ENCODE peak calls at places on chromosomes 11 and 22, in four cellular contexts. E is HepG2, J is GM12878, V is H1. X is an unnamed sample.

GRCh38 chr11:8756201-8756600 is 73.6 kb downstream of the RPL27A start:
- DNase-seq in E (no peak), J (no peak), V (no peak), X (no peak)

GRCh38 chr11:117621226-117621625 is 175.8 kb downstream of the DSCAML1 start:
- DNase-seq in E (no peak), J (no peak), V (no peak), X (no peak)

GRCh38 chr11:4065601-4066377 is 28.8 kb upstream of the RRM1 start:
- DNase-seq in E (no peak), J (no peak), V (no peak), X (peak)

GRCh38 chr11:6635082-6635932 is 16.1 kb upstream of the TPP1 start:
- DNase-seq in E (peak), J (no peak), V (no peak), X (no peak)

GRCh38 chr11:44687310-44687842 is 39.4 kb upstream of the TSPAN18 start:
- DNase-seq in E (no peak), J (no peak), V (no peak), X (no peak)

GRCh38 chr22:35476341-35476740 is 64.3 kb upstream of the RASD2 start:
- DNase-seq in E (no peak), J (no peak), V (no peak), X (no peak)

GRCh38 chr11:2290351-2290841 is 11.3 kb downstream of the C11orf21 start:
- DNase-seq in E (no peak), J (no peak), V (peak), X (no peak)

GRCh38 chr11:34245043-34245442 is 112.8 kb downstream of the ABTB2 start:
- DNase-seq in E (no peak), J (no peak), V (no peak), X (no peak)

DNA sequence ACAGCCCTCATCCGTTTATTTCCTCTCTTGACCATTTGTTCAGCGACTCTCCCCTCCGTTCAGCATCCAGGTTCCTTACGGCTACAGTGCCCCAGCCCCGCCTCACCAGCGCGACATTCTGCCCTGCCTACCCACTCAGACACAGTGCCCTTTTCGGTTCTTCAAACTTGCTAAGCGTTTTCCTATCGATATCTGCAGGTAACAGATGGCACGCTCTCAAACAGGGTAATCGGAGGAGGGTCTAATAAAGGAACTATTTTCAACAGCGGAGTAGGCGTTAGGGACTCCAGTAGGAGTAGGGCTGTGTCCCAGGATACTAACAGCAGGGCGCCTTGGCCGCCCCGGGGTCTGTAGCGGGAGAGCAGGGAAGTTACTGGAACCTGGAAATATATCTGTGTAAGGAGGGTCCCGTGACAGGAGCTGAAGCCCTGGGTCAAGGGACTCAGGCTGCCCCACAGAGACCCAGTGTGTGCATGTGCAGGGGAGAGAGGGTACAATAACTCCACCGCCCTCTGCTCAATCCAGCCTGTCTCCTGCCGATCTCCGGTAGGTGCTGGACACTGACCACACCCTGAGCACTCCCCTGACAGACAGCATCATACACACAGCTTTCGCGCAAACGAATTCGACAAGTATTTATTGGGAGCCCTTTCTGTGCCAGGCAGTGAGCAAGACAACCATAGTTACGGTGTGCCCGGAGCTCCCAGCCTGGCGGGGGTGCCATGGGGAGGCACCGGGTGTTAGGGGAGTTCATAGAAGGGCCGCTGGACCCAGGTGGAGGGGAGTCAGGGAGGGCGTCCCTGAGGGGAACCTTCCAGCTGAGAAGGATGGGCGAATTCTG is 2.1 kb downstream of the KLHL35 start:
- DNase-seq in E (no peak), J (no peak), V (no peak), X (no peak)
- TF ChIP-seq YY1 in E (no peak), J (no peak), V (no peak), X (no peak)

GRCh38 chr22:42434283-42434682 is 2.1 kb upstream of the NFAM1 start:
- DNase-seq in E (no peak), J (no peak), V (no peak), X (no peak)

GRCh38 chr22:42432020-42432596 is at the start of gene NFAM1:
- DNase-seq in E (no peak), J (no peak), V (no peak), X (no peak)

GRCh38 chr22:42432818-42433217 is 615 bp upstream of the NFAM1 start:
- DNase-seq in E (no peak), J (no peak), V (no peak), X (no peak)

GRCh38 chr22:42434748-42435425 is 2.7 kb upstream of the NFAM1 start:
- DNase-seq in E (no peak), J (no peak), V (no peak), X (no peak)

GRCh38 chr22:42433754-42434153 is 1.6 kb upstream of the NFAM1 start:
- DNase-seq in E (no peak), J (no peak), V (no peak), X (no peak)
- H3K4me3 ChIP-seq in E (no peak), J (no peak), V (no peak), X (no peak)

GRCh38 chr11:104705475-104706195 is 192.6 kb downstream of the CASP12 start:
- DNase-seq in E (no peak), J (peak), V (no peak), X (no peak)
- TF ChIP-seq SUZ12 in E (no peak), J (no peak), V (no peak), X (no peak)

DNA sequence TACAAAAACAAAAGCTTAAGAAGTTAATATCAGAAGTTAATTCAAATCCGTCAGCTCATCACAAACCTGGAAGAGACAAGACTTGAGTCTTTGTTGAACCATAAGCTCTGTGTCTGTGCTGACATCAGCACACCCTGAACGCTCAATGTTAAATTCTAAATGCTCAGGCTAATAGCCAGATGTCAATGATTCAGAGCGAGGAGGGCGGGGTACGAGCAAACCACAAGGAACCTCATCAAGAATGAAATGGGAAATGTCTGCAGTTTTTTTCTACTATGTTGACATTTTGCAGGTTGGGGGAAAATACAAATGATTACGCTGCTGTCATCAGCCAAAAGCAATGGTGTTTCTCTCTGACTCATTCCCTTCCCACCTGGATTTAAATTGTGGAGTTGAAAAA is 1057.2 kb downstream of the NTM start:
- DNase-seq in E (no peak), J (no peak), V (no peak), X (no peak)
- TF ChIP-seq YY1 in E (no peak), J (no peak), V (no peak), X (no peak)

DNA sequence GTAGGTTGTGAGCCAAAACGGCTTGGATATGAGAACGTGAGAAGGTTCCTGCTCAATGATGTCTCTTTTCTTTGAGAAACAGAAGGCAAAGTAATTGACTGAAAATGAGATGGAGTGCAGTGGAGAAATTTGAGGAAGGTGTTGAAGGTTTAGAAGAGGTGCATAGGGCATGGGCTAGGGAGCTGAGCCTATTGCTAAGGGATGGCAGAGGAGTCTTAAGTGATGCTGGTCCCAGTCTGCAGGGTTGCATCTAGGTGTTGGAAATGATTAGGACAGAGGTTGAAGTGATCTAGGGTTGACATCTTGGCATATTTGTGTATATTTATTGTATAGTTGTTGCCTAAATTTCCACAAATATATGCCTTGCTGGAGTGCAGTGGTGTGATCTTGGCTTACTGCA is 2.3 kb downstream of the BIRC3 start:
- DNase-seq in E (no peak), J (no peak), V (no peak), X (no peak)
- H3K4me3 ChIP-seq in E (no peak), J (peak), V (no peak), X (no peak)

GRCh38 chr22:50114221-50114981 is 24.6 kb downstream of the MOV10L1 start:
- DNase-seq in E (no peak), J (no peak), V (no peak), X (no peak)
- TF ChIP-seq SUZ12 in E (no peak), J (no peak), V (no peak), X (no peak)

GRCh38 chr11:70661763-70662501 is 263.6 kb downstream of the CTTN start:
- DNase-seq in E (no peak), J (no peak), V (peak), X (peak)
- TF ChIP-seq YY1 in E (no peak), J (no peak), V (no peak), X (no peak)

GRCh38 chr11:85685131-85685819 is 720 bp downstream of the CCDC89 start:
- DNase-seq in E (no peak), J (no peak), V (no peak), X (no peak)
- H3K4me3 ChIP-seq in E (peak), J (no peak), V (no peak), X (no peak)